ENCODE peak calls at places on chromosomes 5 and 9, in ten cellular contexts. R is PC-3, S is lower leg skin, U is AG10803, M is foreskin keratinocyte, W is gastrocnemius medialis, K is endodermal cell, A is Calu3, B is transverse colon, D is psoas muscle. N is an unnamed sample.
A peak's percentile ranks its signal among the peaks of the same experiment; 100 is the strongest.

GRCh38 chr5:96936431-96937221 is 746 bp downstream of the LNPEP start:
- DNase-seq in R (peak; percentile 25), S (peak; percentile 91), U (peak; percentile 17), M (no peak), W (peak; percentile 7), K (peak; percentile 78), A (peak; percentile 56), B (peak; percentile 51), D (peak; percentile 25), N (no peak)

GRCh38 chr5:138900281-138900965 is 25.3 kb upstream of the LRRTM2 start:
- DNase-seq in R (no peak), S (no peak), U (peak; percentile 9), M (peak; percentile 73), W (no peak), K (no peak), A (no peak), B (no peak), D (no peak), N (peak; percentile 2)

GRCh38 chr5:16870878-16871277 is 65.2 kb downstream of the MYO10 start:
- DNase-seq in R (no peak), S (no peak), U (no peak), M (no peak), W (no peak), K (no peak), A (no peak), B (no peak), D (no peak), N (no peak)

GRCh38 chr5:174720612-174721521 is 3.5 kb upstream of the MSX2 start:
- DNase-seq in R (no peak), S (no peak), U (no peak), M (no peak), W (no peak), K (peak; percentile 97), A (no peak), B (no peak), D (no peak), N (no peak)

GRCh38 chr9:136997830-136998234 is 1.5 kb upstream of the CLIC3 start:
- DNase-seq in R (no peak), S (no peak), U (no peak), M (no peak), W (no peak), K (no peak), A (no peak), B (peak; percentile 46), D (no peak), N (no peak)

GRCh38 chr5:174532453-174533126 is 191.8 kb upstream of the MSX2 start:
- DNase-seq in R (peak; percentile 92), S (peak; percentile 90), U (peak; percentile 85), M (peak; percentile 94), W (peak; percentile 19), K (peak; percentile 97), A (peak; percentile 95), B (peak; percentile 77), D (peak; percentile 73), N (peak; percentile 70)

GRCh38 chr5:42840279-42840678 is 28.6 kb upstream of the SELENOP start:
- DNase-seq in R (no peak), S (peak; percentile 87), U (peak; percentile 95), M (no peak), W (peak; percentile 28), K (no peak), A (no peak), B (peak; percentile 19), D (peak; percentile 49), N (no peak)

GRCh38 chr5:159017787-159018186 is 81.9 kb downstream of the EBF1 start:
- DNase-seq in R (peak; percentile 60), S (no peak), U (peak; percentile 76), M (peak; percentile 28), W (peak; percentile 18), K (peak; percentile 71), A (peak; percentile 54), B (no peak), D (peak; percentile 62), N (no peak)

GRCh38 chr5:90528704-90529233 is 615 bp downstream of the LYSMD3 start:
- DNase-seq in R (no peak), S (no peak), U (peak; percentile 11), M (peak; percentile 33), W (no peak), K (peak; percentile 54), A (no peak), B (no peak), D (no peak), N (no peak)

GRCh38 chr5:67805666-67806348 is 409.7 kb upstream of the PIK3R1 start:
- DNase-seq in R (no peak), S (no peak), U (no peak), M (no peak), W (no peak), K (peak; percentile 83), A (no peak), B (no peak), D (no peak), N (no peak)

GRCh38 chr5:95718203-95718602 is 12.9 kb upstream of the RHOBTB3 start:
- DNase-seq in R (no peak), S (no peak), U (no peak), M (peak; percentile 36), W (no peak), K (no peak), A (no peak), B (no peak), D (no peak), N (no peak)

GRCh38 chr5:105677291-105677690 is 1993.4 kb downstream of the EFNA5 start:
- DNase-seq in R (no peak), S (no peak), U (no peak), M (no peak), W (no peak), K (no peak), A (no peak), B (no peak), D (no peak), N (no peak)

GRCh38 chr5:111461261-111461671 is 51.1 kb downstream of the STARD4 start:
- DNase-seq in R (peak; percentile 44), S (no peak), U (no peak), M (peak; percentile 55), W (no peak), K (peak; percentile 80), A (no peak), B (no peak), D (no peak), N (no peak)

GRCh38 chr9:4301971-4302427 is 2.1 kb upstream of the GLIS3 start:
- DNase-seq in R (peak; percentile 87), S (no peak), U (peak; percentile 95), M (peak; percentile 89), W (peak; percentile 25), K (no peak), A (no peak), B (peak; percentile 10), D (peak; percentile 78), N (no peak)

GRCh38 chr5:137580030-137580429 is 80.9 kb upstream of the SPOCK1 start:
- DNase-seq in R (peak; percentile 5), S (no peak), U (no peak), M (no peak), W (no peak), K (peak; percentile 51), A (no peak), B (no peak), D (no peak), N (no peak)
- TF ChIP-seq CTCF in R (peak; percentile 51), S (no peak), U (peak; percentile 43), M (peak; percentile 38), W (no peak), K (peak; percentile 76), A (peak; percentile 37), B (no peak), D (no peak), N (peak; percentile 35)

GRCh38 chr5:149860801-149861322 is 83.7 kb downstream of the PDE6A start:
- DNase-seq in R (peak; percentile 60), S (no peak), U (no peak), M (peak; percentile 54), W (no peak), K (no peak), A (no peak), B (no peak), D (no peak), N (no peak)
- TF ChIP-seq CTCF in R (no peak), S (no peak), U (no peak), M (no peak), W (no peak), K (no peak), A (no peak), B (no peak), D (no peak), N (no peak)

GRCh38 chr5:132489051-132489770 is 1.4 kb downstream of the IRF1 start:
- DNase-seq in R (no peak), S (peak; percentile 83), U (no peak), M (no peak), W (no peak), K (peak; percentile 45), A (no peak), B (peak; percentile 32), D (no peak), N (no peak)

GRCh38 chr5:132491368-132492364 is 1.1 kb upstream of the IRF1 start:
- DNase-seq in R (no peak), S (peak; percentile 85), U (no peak), M (no peak), W (no peak), K (peak; percentile 62), A (no peak), B (peak; percentile 48), D (no peak), N (no peak)

GRCh38 chr5:132488590-132488989 is 2.0 kb downstream of the IRF1 start:
- DNase-seq in R (peak; percentile 60), S (no peak), U (no peak), M (no peak), W (no peak), K (no peak), A (no peak), B (no peak), D (no peak), N (no peak)

GRCh38 chr5:132490484-132491367 is at the start of gene IRF1:
- DNase-seq in R (peak; percentile 92), S (peak; percentile 99), U (peak; percentile 96), M (peak; percentile 93), W (peak; percentile 93), K (peak; percentile 98), A (peak; percentile 99), B (peak; percentile 98), D (peak; percentile 97), N (peak; percentile 75)

GRCh38 chr5:132489871-132490483 is 596 bp downstream of the IRF1 start:
- DNase-seq in R (peak; percentile 22), S (peak; percentile 91), U (peak; percentile 41), M (no peak), W (no peak), K (peak; percentile 75), A (no peak), B (peak; percentile 69), D (peak; percentile 64), N (no peak)
- TF ChIP-seq CTCF in R (no peak), S (no peak), U (peak; percentile 25), M (peak; percentile 23), W (peak; percentile 33), K (peak; percentile 14), A (peak; percentile 10), B (peak; percentile 18), D (peak; percentile 31), N (peak; percentile 39)

DNA sequence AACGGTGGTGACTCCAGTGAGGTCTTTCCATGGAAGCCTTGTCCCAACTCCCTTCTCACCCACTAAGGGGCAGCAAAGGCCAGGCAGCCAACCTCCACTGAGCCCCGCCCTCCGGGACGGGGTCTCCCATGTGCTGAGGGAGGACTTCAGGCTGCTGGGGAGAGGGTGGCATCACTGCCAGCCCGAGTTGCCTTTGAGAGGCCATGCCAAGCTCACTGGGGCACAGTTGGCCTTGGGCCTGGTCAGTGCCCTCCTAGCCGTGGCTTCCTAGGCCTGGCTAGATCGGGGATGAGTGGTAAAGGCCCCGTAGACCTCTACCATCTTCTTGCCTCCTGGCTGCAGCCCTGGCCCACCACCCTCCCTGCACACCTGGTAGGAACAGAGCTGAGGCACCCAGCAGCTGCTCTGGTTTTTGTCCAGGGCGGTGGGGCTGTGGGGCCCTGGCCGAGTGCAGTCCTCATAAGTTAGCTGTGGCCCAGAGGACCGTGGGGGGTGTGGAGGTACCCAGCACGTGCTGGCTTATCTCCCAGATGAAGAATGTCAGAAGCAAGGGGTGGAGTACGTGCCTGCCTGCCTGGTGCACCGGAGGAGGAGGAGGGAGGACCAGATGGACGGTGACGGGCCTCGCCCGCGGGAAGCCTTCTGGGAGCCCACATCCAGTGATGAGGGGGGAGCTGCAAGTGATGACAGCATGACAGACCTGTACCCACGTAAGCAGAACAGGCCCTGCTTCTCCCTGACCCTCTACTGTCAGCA is 3.2 kb downstream of the SURF2 start:
- DNase-seq in R (no peak), S (no peak), U (no peak), M (no peak), W (no peak), K (peak; percentile 85), A (no peak), B (no peak), D (no peak), N (no peak)
- TF ChIP-seq CTCF in R (peak; percentile 24), S (no peak), U (peak; percentile 44), M (peak; percentile 64), W (peak; percentile 13), K (peak; percentile 78), A (no peak), B (peak; percentile 6), D (peak; percentile 22), N (peak; percentile 5)